ENCODE peak calls at places on chromosomes 2 and 18, in ten cellular contexts. P is C1 segment of cervical spinal cord; Z is smooth muscle cell of the brain vasculature; M is NCI-H1092; W is hypothalamus; J is NCI-H1105 treated with DMSO at 0.1 percent for 48 hours; B is posterior vena cava; N is NCI-H1417; D is SHP77; I is activated CD4-positive, alpha-beta T cell treated with anti-CD3 and anti-CD28 coated beads for 1 hour. K is an unnamed sample.

GRCh38 chr2:164014068-164014577 is 278.3 kb upstream of the FIGN start:
- DNase-seq in P (no peak), Z (no peak), M (no peak), W (peak; percentile 13), J (no peak), B (peak; percentile 84), N (peak; percentile 43), D (no peak), I (no peak), K (peak; percentile 98)

GRCh38 chr2:179165356-179166000 is 99.2 kb downstream of the SESTD1 start:
- DNase-seq in P (no peak), Z (no peak), M (no peak), W (no peak), J (no peak), B (no peak), N (no peak), D (no peak), I (no peak), K (no peak)

GRCh38 chr2:237483018-237483731 is 3.9 kb upstream of the MLPH start:
- DNase-seq in P (no peak), Z (no peak), M (no peak), W (no peak), J (no peak), B (no peak), N (no peak), D (peak; percentile 21), I (no peak), K (no peak)

GRCh38 chr2:201448701-201449100 is 2.6 kb downstream of the TRAK2 start:
- DNase-seq in P (no peak), Z (no peak), M (no peak), W (no peak), J (no peak), B (no peak), N (no peak), D (no peak), I (no peak), K (no peak)

GRCh38 chr2:43294973-43295603 is 68.7 kb upstream of the ZFP36L2 start:
- DNase-seq in P (no peak), Z (no peak), M (no peak), W (no peak), J (no peak), B (no peak), N (no peak), D (no peak), I (no peak), K (no peak)

GRCh38 chr2:16554184-16554583 is 111.5 kb downstream of the CYRIA start:
- DNase-seq in P (no peak), Z (no peak), M (no peak), W (no peak), J (no peak), B (no peak), N (no peak), D (no peak), I (no peak), K (no peak)

GRCh38 chr2:46126571-46126970 is 170.6 kb upstream of the EPAS1 start:
- DNase-seq in P (no peak), Z (no peak), M (no peak), W (no peak), J (no peak), B (no peak), N (no peak), D (no peak), I (no peak), K (no peak)

GRCh38 chr18:25299426-25299825 is 52.5 kb downstream of the ZNF521 start:
- DNase-seq in P (no peak), Z (no peak), M (no peak), W (no peak), J (no peak), B (no peak), N (no peak), D (no peak), I (no peak), K (no peak)

GRCh38 chr18:26717123-26717522 is 148.4 kb downstream of the AQP4 start:
- DNase-seq in P (no peak), Z (no peak), M (no peak), W (no peak), J (peak; percentile 9), B (no peak), N (peak; percentile 23), D (no peak), I (no peak), K (no peak)

GRCh38 chr2:234459401-234460009 is 37.4 kb downstream of the ARL4C start:
- DNase-seq in P (no peak), Z (no peak), M (no peak), W (no peak), J (no peak), B (no peak), N (no peak), D (no peak), I (no peak), K (no peak)

GRCh38 chr2:107337209-107337898 is 451.4 kb upstream of the ST6GAL2 start:
- DNase-seq in P (no peak), Z (no peak), M (no peak), W (no peak), J (no peak), B (no peak), N (no peak), D (no peak), I (no peak), K (no peak)

K was measured in NCI-H2227 treated with DMSO at 0.1 percent for 48 hours.